ENCODE peak calls at places on chromosomes 3 and 15, in eight cellular contexts. One of them, this sample, is unnamed.
A peak's percentile ranks its signal among the peaks of the same experiment; 100 is the strongest.

GRCh38 chr3:17810759-17811158 is 68.3 kb upstream of the TBC1D5 start:
- DNase-seq in AG10803: peak; percentile 65
- DNase-seq in D341Med: no peak
- DNase-seq in NCI-H1417: no peak
- DNase-seq in thoracic aorta: no peak
- DNase-seq in fibroblast of villous mesenchyme: peak; percentile 27
- DNase-seq in nucleus accumbens: no peak
- DNase-seq in pons: no peak
- DNase-seq in this sample: no peak

GRCh38 chr3:64267774-64268604 is 42.7 kb upstream of the PRICKLE2 start:
- DNase-seq in AG10803: peak; percentile 74
- DNase-seq in D341Med: peak; percentile 78
- DNase-seq in NCI-H1417: no peak
- DNase-seq in thoracic aorta: no peak
- DNase-seq in fibroblast of villous mesenchyme: peak; percentile 82
- DNase-seq in nucleus accumbens: peak; percentile 63
- DNase-seq in pons: peak; percentile 59
- DNase-seq in this sample: no peak

GRCh38 chr3:69290430-69290829 is 95.5 kb downstream of the FRMD4B start:
- DNase-seq in AG10803: no peak
- DNase-seq in D341Med: no peak
- DNase-seq in NCI-H1417: no peak
- DNase-seq in thoracic aorta: no peak
- DNase-seq in fibroblast of villous mesenchyme: no peak
- DNase-seq in nucleus accumbens: no peak
- DNase-seq in pons: no peak
- DNase-seq in this sample: no peak

GRCh38 chr3:190593075-190593474 is 79.2 kb downstream of the IL1RAP start:
- DNase-seq in AG10803: no peak
- DNase-seq in D341Med: no peak
- DNase-seq in NCI-H1417: no peak
- DNase-seq in thoracic aorta: no peak
- DNase-seq in fibroblast of villous mesenchyme: no peak
- DNase-seq in nucleus accumbens: no peak
- DNase-seq in pons: no peak
- DNase-seq in this sample: no peak

GRCh38 chr3:94272030-94272429 is 209.2 kb downstream of the NSUN3 start:
- DNase-seq in AG10803: no peak
- DNase-seq in D341Med: no peak
- DNase-seq in NCI-H1417: no peak
- DNase-seq in thoracic aorta: no peak
- DNase-seq in fibroblast of villous mesenchyme: peak; percentile 2
- DNase-seq in nucleus accumbens: no peak
- DNase-seq in pons: no peak
- DNase-seq in this sample: no peak

GRCh38 chr15:66165856-66166255 is 87.7 kb downstream of the MEGF11 start:
- DNase-seq in AG10803: no peak
- DNase-seq in D341Med: no peak
- DNase-seq in NCI-H1417: no peak
- DNase-seq in thoracic aorta: no peak
- DNase-seq in fibroblast of villous mesenchyme: no peak
- DNase-seq in nucleus accumbens: no peak
- DNase-seq in pons: no peak
- DNase-seq in this sample: peak; percentile 25

GRCh38 chr3:121976727-121977126 is 45.3 kb downstream of the ILDR1 start:
- DNase-seq in AG10803: no peak
- DNase-seq in D341Med: no peak
- DNase-seq in NCI-H1417: no peak
- DNase-seq in thoracic aorta: no peak
- DNase-seq in fibroblast of villous mesenchyme: no peak
- DNase-seq in nucleus accumbens: no peak
- DNase-seq in pons: no peak
- DNase-seq in this sample: no peak

GRCh38 chr3:24579008-24579407 is 84.4 kb upstream of the THRB start:
- DNase-seq in AG10803: no peak
- DNase-seq in D341Med: no peak
- DNase-seq in NCI-H1417: no peak
- DNase-seq in thoracic aorta: no peak
- DNase-seq in fibroblast of villous mesenchyme: no peak
- DNase-seq in nucleus accumbens: no peak
- DNase-seq in pons: no peak
- DNase-seq in this sample: no peak

GRCh38 chr3:140913728-140914127 is 27.9 kb upstream of the SLC25A36 start:
- DNase-seq in AG10803: no peak
- DNase-seq in D341Med: no peak
- DNase-seq in NCI-H1417: no peak
- DNase-seq in thoracic aorta: no peak
- DNase-seq in fibroblast of villous mesenchyme: no peak
- DNase-seq in nucleus accumbens: no peak
- DNase-seq in pons: no peak
- DNase-seq in this sample: no peak

GRCh38 chr3:106345353-106346027 is 476.7 kb upstream of the CBLB start:
- DNase-seq in AG10803: peak; percentile 100
- DNase-seq in D341Med: no peak
- DNase-seq in NCI-H1417: no peak
- DNase-seq in thoracic aorta: no peak
- DNase-seq in fibroblast of villous mesenchyme: peak; percentile 97
- DNase-seq in nucleus accumbens: no peak
- DNase-seq in pons: no peak
- DNase-seq in this sample: no peak

GRCh38 chr3:134231131-134231530 is 19.5 kb downstream of the RYK start:
- DNase-seq in AG10803: no peak
- DNase-seq in D341Med: no peak
- DNase-seq in NCI-H1417: no peak
- DNase-seq in thoracic aorta: no peak
- DNase-seq in fibroblast of villous mesenchyme: peak; percentile 78
- DNase-seq in nucleus accumbens: no peak
- DNase-seq in pons: no peak
- DNase-seq in this sample: no peak

GRCh38 chr3:184395320-184395660 is 15.4 kb downstream of the CHRD start:
- DNase-seq in AG10803: no peak
- DNase-seq in D341Med: no peak
- DNase-seq in NCI-H1417: no peak
- DNase-seq in thoracic aorta: no peak
- DNase-seq in fibroblast of villous mesenchyme: no peak
- DNase-seq in nucleus accumbens: no peak
- DNase-seq in pons: no peak
- DNase-seq in this sample: no peak